ENCODE peak calls at places on chromosomes 5 and 9, in eight cellular contexts. One of them, this sample, is unnamed.

GRCh38 chr5:149504649-149505048 is 46.6 kb downstream of the CSNK1A1 start:
- DNase-seq in GM10248: no peak
- DNase-seq in AG04450: no peak
- DNase-seq in GM13976: no peak
- DNase-seq in RWPE1: no peak
- DNase-seq in lower lobe of right lung: no peak
- DNase-seq in fibroblast of mammary gland: no peak
- DNase-seq in CD4-positive, alpha-beta T cell: no peak
- DNase-seq in this sample: no peak

GRCh38 chr5:116409591-116410296 is 164.9 kb downstream of the SEMA6A start:
- DNase-seq in RWPE1: no peak
- DNase-seq in AG04450: no peak
- DNase-seq in lower lobe of right lung: no peak
- DNase-seq in fibroblast of mammary gland: no peak
- DNase-seq in GM13976: no peak
- DNase-seq in GM10248: no peak
- DNase-seq in CD4-positive, alpha-beta T cell: no peak
- DNase-seq in this sample: no peak

GRCh38 chr5:178327931-178328711 is 95.5 kb upstream of the PHYKPL start:
- DNase-seq in GM10248: no peak
- DNase-seq in CD4-positive, alpha-beta T cell: no peak
- DNase-seq in RWPE1: no peak
- DNase-seq in GM13976: no peak
- DNase-seq in AG04450: no peak
- DNase-seq in fibroblast of mammary gland: no peak
- DNase-seq in lower lobe of right lung: peak
- DNase-seq in this sample: no peak

GRCh38 chr9:109286571-109286977 is 34.3 kb downstream of the EPB41L4B start:
- DNase-seq in CD4-positive, alpha-beta T cell: no peak
- DNase-seq in GM10248: no peak
- DNase-seq in GM13976: no peak
- DNase-seq in lower lobe of right lung: no peak
- DNase-seq in RWPE1: peak
- DNase-seq in AG04450: no peak
- DNase-seq in fibroblast of mammary gland: peak
- DNase-seq in this sample: no peak

GRCh38 chr5:140550147-140551079 is 3.0 kb downstream of the EIF4EBP3 start:
- DNase-seq in GM10248: no peak
- DNase-seq in GM13976: no peak
- DNase-seq in lower lobe of right lung: no peak
- DNase-seq in CD4-positive, alpha-beta T cell: no peak
- DNase-seq in RWPE1: no peak
- DNase-seq in AG04450: no peak
- DNase-seq in fibroblast of mammary gland: no peak
- DNase-seq in this sample: no peak

GRCh38 chr9:131579789-131580211 is 34.5 kb downstream of the PRRT1B start:
- DNase-seq in lower lobe of right lung: no peak
- DNase-seq in RWPE1: no peak
- DNase-seq in CD4-positive, alpha-beta T cell: no peak
- DNase-seq in GM10248: no peak
- DNase-seq in AG04450: no peak
- DNase-seq in fibroblast of mammary gland: no peak
- DNase-seq in GM13976: no peak
- DNase-seq in this sample: no peak

GRCh38 chr5:167906209-167906853 is 385.1 kb upstream of the WWC1 start:
- DNase-seq in lower lobe of right lung: no peak
- DNase-seq in fibroblast of mammary gland: no peak
- DNase-seq in AG04450: no peak
- DNase-seq in GM10248: no peak
- DNase-seq in CD4-positive, alpha-beta T cell: no peak
- DNase-seq in RWPE1: no peak
- DNase-seq in GM13976: no peak
- DNase-seq in this sample: no peak

GRCh38 chr5:150502847-150503246 is 5.1 kb upstream of the NDST1 start:
- DNase-seq in GM13976: no peak
- DNase-seq in GM10248: no peak
- DNase-seq in fibroblast of mammary gland: no peak
- DNase-seq in RWPE1: no peak
- DNase-seq in CD4-positive, alpha-beta T cell: no peak
- DNase-seq in lower lobe of right lung: no peak
- DNase-seq in AG04450: no peak
- DNase-seq in this sample: no peak

GRCh38 chr5:94361161-94361560 is 257.2 kb downstream of the KIAA0825 start:
- DNase-seq in AG04450: no peak
- DNase-seq in GM13976: no peak
- DNase-seq in lower lobe of right lung: no peak
- DNase-seq in fibroblast of mammary gland: peak
- DNase-seq in RWPE1: no peak
- DNase-seq in CD4-positive, alpha-beta T cell: no peak
- DNase-seq in GM10248: no peak
- DNase-seq in this sample: no peak

GRCh38 chr9:4936823-4937222 is 48.2 kb upstream of the JAK2 start:
- DNase-seq in GM13976: peak
- DNase-seq in lower lobe of right lung: no peak
- DNase-seq in CD4-positive, alpha-beta T cell: no peak
- DNase-seq in RWPE1: no peak
- DNase-seq in fibroblast of mammary gland: no peak
- DNase-seq in AG04450: no peak
- DNase-seq in GM10248: peak
- DNase-seq in this sample: peak

GRCh38 chr5:115497200-115497599 is 47.4 kb downstream of the FEM1C start:
- DNase-seq in GM13976: no peak
- DNase-seq in AG04450: no peak
- DNase-seq in GM10248: no peak
- DNase-seq in CD4-positive, alpha-beta T cell: no peak
- DNase-seq in fibroblast of mammary gland: no peak
- DNase-seq in lower lobe of right lung: no peak
- DNase-seq in RWPE1: no peak
- DNase-seq in this sample: no peak

GRCh38 chr9:36100532-36100931 is 36.0 kb upstream of the GLIPR2 start:
- DNase-seq in GM13976: no peak
- DNase-seq in AG04450: no peak
- DNase-seq in lower lobe of right lung: no peak
- DNase-seq in CD4-positive, alpha-beta T cell: no peak
- DNase-seq in fibroblast of mammary gland: peak
- DNase-seq in RWPE1: no peak
- DNase-seq in GM10248: no peak
- DNase-seq in this sample: no peak
- TF ChIP-seq CTCF in GM13976: no peak
- TF ChIP-seq CTCF in AG04450: peak
- TF ChIP-seq CTCF in lower lobe of right lung: no peak
- TF ChIP-seq CTCF in CD4-positive, alpha-beta T cell: no peak
- TF ChIP-seq CTCF in fibroblast of mammary gland: peak
- TF ChIP-seq CTCF in RWPE1: no peak
- TF ChIP-seq CTCF in GM10248: no peak
- TF ChIP-seq CTCF in this sample: no peak

GRCh38 chr9:69071059-69071458 is 35.5 kb downstream of the FXN start:
- DNase-seq in CD4-positive, alpha-beta T cell: no peak
- DNase-seq in RWPE1: no peak
- DNase-seq in GM13976: no peak
- DNase-seq in lower lobe of right lung: no peak
- DNase-seq in GM10248: no peak
- DNase-seq in AG04450: no peak
- DNase-seq in fibroblast of mammary gland: no peak
- DNase-seq in this sample: no peak
- TF ChIP-seq CTCF in CD4-positive, alpha-beta T cell: no peak
- TF ChIP-seq CTCF in RWPE1: no peak
- TF ChIP-seq CTCF in GM13976: no peak
- TF ChIP-seq CTCF in lower lobe of right lung: no peak
- TF ChIP-seq CTCF in GM10248: no peak
- TF ChIP-seq CTCF in AG04450: no peak
- TF ChIP-seq CTCF in fibroblast of mammary gland: no peak
- TF ChIP-seq CTCF in this sample: no peak

DNA sequence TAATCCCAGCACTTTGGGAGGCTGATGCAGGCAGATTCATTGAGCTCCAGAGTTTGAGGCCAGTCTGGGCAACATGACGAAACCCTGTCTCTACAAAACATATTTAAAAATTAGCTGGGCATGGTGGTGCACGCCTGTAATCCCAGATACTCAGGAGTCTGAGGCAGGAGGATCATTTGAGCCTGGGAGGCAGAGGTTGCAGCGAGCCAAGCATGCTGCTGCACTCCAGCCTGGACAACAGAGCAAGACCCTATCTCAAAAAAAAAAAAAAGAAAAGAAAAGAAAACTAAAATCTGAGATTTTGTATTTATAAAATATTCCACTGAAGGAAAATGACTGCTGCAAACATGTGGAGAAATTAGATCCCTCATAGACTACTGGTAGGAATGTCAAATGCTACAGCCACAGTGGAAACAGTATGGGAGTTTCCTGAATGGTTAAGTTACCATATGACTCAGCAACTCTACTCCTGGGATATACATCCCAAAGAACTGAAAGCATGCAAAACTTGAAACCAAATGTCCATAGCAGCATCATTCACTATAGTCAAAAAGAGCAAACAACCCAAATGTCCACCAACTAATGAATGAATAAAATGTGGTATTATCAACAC is 106.1 kb downstream of the UBAP2 start:
- DNase-seq in AG04450: peak
- DNase-seq in lower lobe of right lung: no peak
- DNase-seq in CD4-positive, alpha-beta T cell: no peak
- DNase-seq in RWPE1: peak
- DNase-seq in fibroblast of mammary gland: peak
- DNase-seq in GM10248: no peak
- DNase-seq in GM13976: no peak
- DNase-seq in this sample: no peak
- TF ChIP-seq CTCF in AG04450: peak
- TF ChIP-seq CTCF in lower lobe of right lung: no peak
- TF ChIP-seq CTCF in CD4-positive, alpha-beta T cell: no peak
- TF ChIP-seq CTCF in RWPE1: no peak
- TF ChIP-seq CTCF in fibroblast of mammary gland: peak
- TF ChIP-seq CTCF in GM10248: no peak
- TF ChIP-seq CTCF in GM13976: no peak
- TF ChIP-seq CTCF in this sample: no peak

GRCh38 chr5:153496835-153497234 is 6.4 kb downstream of the GRIA1 start:
- DNase-seq in GM13976: no peak
- DNase-seq in lower lobe of right lung: no peak
- DNase-seq in fibroblast of mammary gland: peak
- DNase-seq in CD4-positive, alpha-beta T cell: no peak
- DNase-seq in RWPE1: peak
- DNase-seq in AG04450: no peak
- DNase-seq in GM10248: no peak
- DNase-seq in this sample: no peak
- TF ChIP-seq CTCF in GM13976: peak
- TF ChIP-seq CTCF in lower lobe of right lung: peak
- TF ChIP-seq CTCF in fibroblast of mammary gland: peak
- TF ChIP-seq CTCF in CD4-positive, alpha-beta T cell: no peak
- TF ChIP-seq CTCF in RWPE1: peak
- TF ChIP-seq CTCF in AG04450: peak
- TF ChIP-seq CTCF in GM10248: peak
- TF ChIP-seq CTCF in this sample: peak

GRCh38 chr5:122498163-122498562 is 186.1 kb downstream of the SNCAIP start:
- DNase-seq in AG04450: no peak
- DNase-seq in GM10248: no peak
- DNase-seq in lower lobe of right lung: no peak
- DNase-seq in fibroblast of mammary gland: no peak
- DNase-seq in GM13976: no peak
- DNase-seq in RWPE1: no peak
- DNase-seq in CD4-positive, alpha-beta T cell: no peak
- DNase-seq in this sample: no peak
- TF ChIP-seq CTCF in AG04450: peak
- TF ChIP-seq CTCF in GM10248: no peak
- TF ChIP-seq CTCF in lower lobe of right lung: no peak
- TF ChIP-seq CTCF in fibroblast of mammary gland: no peak
- TF ChIP-seq CTCF in GM13976: no peak
- TF ChIP-seq CTCF in RWPE1: no peak
- TF ChIP-seq CTCF in CD4-positive, alpha-beta T cell: no peak
- TF ChIP-seq CTCF in this sample: no peak

DNA sequence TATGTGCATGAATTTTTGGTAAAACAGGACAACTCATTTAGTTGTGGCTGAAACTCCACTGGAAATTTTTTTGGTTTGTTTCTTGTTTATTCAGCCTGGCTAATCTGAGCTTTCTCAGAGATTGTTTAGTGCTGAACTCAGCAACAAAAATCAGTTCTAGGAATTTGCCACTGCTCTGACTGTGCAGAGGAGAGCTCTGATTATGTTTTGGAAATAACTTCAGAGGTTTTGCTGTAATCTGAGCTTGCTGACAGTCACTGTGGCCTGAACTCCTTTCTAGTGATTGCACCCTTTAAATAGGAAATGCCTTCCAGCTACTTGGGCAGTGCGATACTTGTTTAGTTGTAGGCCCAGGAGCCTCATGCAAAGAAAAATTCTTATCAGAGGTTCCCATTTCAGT is 60.2 kb downstream of the OSTF1 start:
- DNase-seq in fibroblast of mammary gland: peak
- DNase-seq in GM13976: no peak
- DNase-seq in CD4-positive, alpha-beta T cell: no peak
- DNase-seq in GM10248: no peak
- DNase-seq in AG04450: peak
- DNase-seq in RWPE1: no peak
- DNase-seq in lower lobe of right lung: no peak
- DNase-seq in this sample: no peak
- TF ChIP-seq CTCF in fibroblast of mammary gland: no peak
- TF ChIP-seq CTCF in GM13976: no peak
- TF ChIP-seq CTCF in CD4-positive, alpha-beta T cell: no peak
- TF ChIP-seq CTCF in GM10248: no peak
- TF ChIP-seq CTCF in AG04450: no peak
- TF ChIP-seq CTCF in RWPE1: no peak
- TF ChIP-seq CTCF in lower lobe of right lung: no peak
- TF ChIP-seq CTCF in this sample: no peak

DNA sequence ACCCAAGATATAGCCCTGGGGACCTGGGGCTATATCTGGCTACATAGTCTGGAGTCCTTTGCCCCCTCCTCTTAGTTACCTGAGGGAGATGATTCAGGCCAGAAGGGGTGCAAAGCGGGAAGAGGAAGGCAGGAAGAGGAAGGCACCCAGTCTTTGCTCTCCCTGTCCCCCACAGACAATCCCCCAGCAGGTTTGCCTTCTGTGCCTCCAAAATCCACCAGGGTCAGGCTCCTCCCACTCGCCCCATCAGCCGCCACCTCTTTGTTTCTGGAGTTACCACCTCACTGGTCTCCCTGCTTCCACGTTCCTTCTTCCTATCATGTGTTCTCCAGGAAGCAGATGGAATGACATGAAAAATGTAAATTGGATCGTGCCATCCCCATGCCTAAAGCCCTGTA is 31.2 kb upstream of the FABP6 start:
- DNase-seq in lower lobe of right lung: no peak
- DNase-seq in CD4-positive, alpha-beta T cell: no peak
- DNase-seq in fibroblast of mammary gland: no peak
- DNase-seq in GM10248: no peak
- DNase-seq in RWPE1: no peak
- DNase-seq in AG04450: no peak
- DNase-seq in GM13976: no peak
- DNase-seq in this sample: no peak
- TF ChIP-seq CTCF in lower lobe of right lung: no peak
- TF ChIP-seq CTCF in CD4-positive, alpha-beta T cell: no peak
- TF ChIP-seq CTCF in fibroblast of mammary gland: no peak
- TF ChIP-seq CTCF in GM10248: no peak
- TF ChIP-seq CTCF in RWPE1: no peak
- TF ChIP-seq CTCF in AG04450: no peak
- TF ChIP-seq CTCF in GM13976: no peak
- TF ChIP-seq CTCF in this sample: no peak